ENCODE peak calls at places on chromosome 19, in six cellular contexts. R, F, O, G, S and A are unnamed samples.

GRCh38 chr19:19381007-19381926 is 24.2 kb upstream of the GATAD2A start:
- DNase-seq in R (no peak), F (no peak), O (peak), G (no peak), S (no peak), A (no peak)

GRCh38 chr19:57769345-57770131 is at the start of gene ZNF586:
- DNase-seq in R (peak), F (peak), O (peak), G (peak), S (peak), A (peak)

GRCh38 chr19:17544418-17544817 is 11.0 kb upstream of the COLGALT1 start:
- DNase-seq in R (no peak), F (no peak), O (no peak), G (no peak), S (no peak), A (no peak)

GRCh38 chr19:41321600-41322270 is 11.8 kb downstream of the CCDC97 start:
- DNase-seq in R (peak), F (peak), O (no peak), G (peak), S (peak), A (peak)

GRCh38 chr19:14410054-14410774 is 8.9 kb downstream of the DDX39A start:
- DNase-seq in R (no peak), F (no peak), O (no peak), G (no peak), S (no peak), A (no peak)

GRCh38 chr19:38517321-38517720 is 83.8 kb downstream of the RYR1 start:
- DNase-seq in R (no peak), F (no peak), O (no peak), G (no peak), S (no peak), A (no peak)

GRCh38 chr19:49486710-49487276 is 615 bp upstream of the RPL13A start:
- DNase-seq in R (no peak), F (no peak), O (no peak), G (no peak), S (no peak), A (no peak)

GRCh38 chr19:741506-742131 is 9.3 kb upstream of the MISP start:
- DNase-seq in R (no peak), F (no peak), O (peak), G (peak), S (no peak), A (no peak)

GRCh38 chr19:1829958-1830357 is 17.9 kb upstream of the ATP8B3 start:
- DNase-seq in R (no peak), F (no peak), O (no peak), G (no peak), S (no peak), A (no peak)

GRCh38 chr19:11504502-11505031 is 1.1 kb downstream of the ZNF653 start:
- DNase-seq in R (no peak), F (no peak), O (no peak), G (no peak), S (no peak), A (no peak)

GRCh38 chr19:47229674-47230121 is 1.3 kb downstream of the BBC3 start:
- DNase-seq in R (peak), F (no peak), O (no peak), G (no peak), S (peak), A (no peak)

GRCh38 chr19:5667751-5668271 is 12.5 kb downstream of the MICOS13 start:
- DNase-seq in R (no peak), F (no peak), O (no peak), G (no peak), S (no peak), A (peak)

GRCh38 chr19:45933759-45934158 is 19.2 kb upstream of the NANOS2 start:
- DNase-seq in R (no peak), F (no peak), O (no peak), G (no peak), S (no peak), A (no peak)

GRCh38 chr19:13117176-13117771 is 734 bp upstream of the TRMT1 start:
- DNase-seq in R (no peak), F (no peak), O (no peak), G (no peak), S (no peak), A (no peak)

GRCh38 chr19:30880551-30880950 is 468.7 kb downstream of the TSHZ3 start:
- DNase-seq in R (no peak), F (no peak), O (no peak), G (no peak), S (no peak), A (no peak)

GRCh38 chr19:57512845-57513244 is 13.1 kb downstream of the ZNF773 start:
- DNase-seq in R (peak), F (no peak), O (no peak), G (peak), S (no peak), A (no peak)

GRCh38 chr19:15251749-15252397 is 19.6 kb upstream of the EPHX3 start:
- DNase-seq in R (peak), F (peak), O (peak), G (peak), S (peak), A (peak)

GRCh38 chr19:57611113-57611512 is 2.9 kb upstream of the ZNF134 start:
- DNase-seq in R (no peak), F (no peak), O (no peak), G (no peak), S (no peak), A (no peak)

GRCh38 chr19:56261145-56261544 is 11.4 kb upstream of the EDDM13 start:
- DNase-seq in R (no peak), F (no peak), O (peak), G (no peak), S (no peak), A (no peak)

GRCh38 chr19:2478324-2478755 is 2.4 kb downstream of the GADD45B start:
- DNase-seq in R (peak), F (peak), O (peak), G (no peak), S (peak), A (peak)

GRCh38 chr19:5038631-5039271 is 69.8 kb downstream of the KDM4B start:
- DNase-seq in R (peak), F (no peak), O (peak), G (peak), S (peak), A (no peak)

GRCh38 chr19:53958168-53958571 is 4.6 kb upstream of the CACNG8 start:
- DNase-seq in R (no peak), F (no peak), O (peak), G (no peak), S (no peak), A (no peak)

GRCh38 chr19:10888421-10888866 is 17.1 kb downstream of the CARM1 start:
- DNase-seq in R (no peak), F (no peak), O (peak), G (no peak), S (no peak), A (no peak)

GRCh38 chr19:2544576-2545415 is 68.9 kb downstream of the GADD45B start:
- DNase-seq in R (no peak), F (no peak), O (no peak), G (no peak), S (no peak), A (no peak)

GRCh38 chr19:48368942-48369341 is 4.8 kb downstream of the SYNGR4 start:
- DNase-seq in R (no peak), F (no peak), O (no peak), G (no peak), S (peak), A (no peak)

GRCh38 chr19:21398851-21399250 is 1.9 kb downstream of the ZNF493 start:
- DNase-seq in R (peak), F (no peak), O (no peak), G (no peak), S (no peak), A (no peak)

GRCh38 chr19:30326076-30326710 is 46.0 kb upstream of the ZNF536 start:
- DNase-seq in R (no peak), F (peak), O (no peak), G (no peak), S (no peak), A (peak)

GRCh38 chr19:9934132-9934950 is 2.0 kb downstream of the OLFM2 start:
- DNase-seq in R (peak), F (peak), O (peak), G (peak), S (peak), A (peak)

GRCh38 chr19:42279148-42279901 is 10.3 kb downstream of the CIC start:
- DNase-seq in R (no peak), F (no peak), O (no peak), G (no peak), S (no peak), A (no peak)

GRCh38 chr19:8491574-8491973 is 10.9 kb downstream of the PRAM1 start:
- DNase-seq in R (no peak), F (no peak), O (no peak), G (no peak), S (peak), A (no peak)

GRCh38 chr19:13020002-13020414 is 24.7 kb downstream of the NFIX start:
- DNase-seq in R (no peak), F (no peak), O (no peak), G (no peak), S (no peak), A (no peak)

GRCh38 chr19:38409631-38410133 is 6.8 kb downstream of the FAM98C start:
- DNase-seq in R (peak), F (no peak), O (no peak), G (no peak), S (peak), A (peak)

GRCh38 chr19:29016926-29017760 is 195.8 kb downstream of the UQCRFS1 start:
- DNase-seq in R (no peak), F (no peak), O (no peak), G (no peak), S (no peak), A (no peak)

GRCh38 chr19:48715681-48716171 is 3.8 kb downstream of the MAMSTR start:
- DNase-seq in R (peak), F (peak), O (no peak), G (no peak), S (no peak), A (no peak)

GRCh38 chr19:16920816-16921529 is 32.2 kb downstream of the F2RL3 start:
- DNase-seq in R (peak), F (no peak), O (peak), G (no peak), S (no peak), A (no peak)

GRCh38 chr19:35509018-35509652 is 4.3 kb downstream of the DMKN start:
- DNase-seq in R (no peak), F (peak), O (no peak), G (peak), S (peak), A (peak)

GRCh38 chr19:47380559-47380958 is 31.4 kb downstream of the DHX34 start:
- DNase-seq in R (no peak), F (no peak), O (no peak), G (no peak), S (no peak), A (no peak)